ENCODE peak calls at places on chromosomes 2 and 18, in nine cellular contexts. Z, R, A, D, J, C, I, E and H are unnamed samples.
A peak's percentile ranks its signal among the peaks of the same experiment; 100 is the strongest.

GRCh38 chr18:39162013-39162412 is 1596.4 kb upstream of the CELF4 start:
- DNase-seq in Z (no peak), R (no peak), A (no peak), D (no peak), J (no peak), C (no peak), I (no peak), E (no peak), H (no peak)

GRCh38 chr2:165435611-165436010 is 33.9 kb upstream of the CSRNP3 start:
- DNase-seq in Z (no peak), R (no peak), A (no peak), D (no peak), J (no peak), C (no peak), I (no peak), E (no peak), H (no peak)

GRCh38 chr18:32920796-32921787 is 148.3 kb upstream of the KLHL14 start:
- DNase-seq in Z (no peak), R (peak; percentile 92), A (no peak), D (no peak), J (no peak), C (no peak), I (no peak), E (no peak), H (no peak)

GRCh38 chr18:79963658-79964329 is 649 bp upstream of the HSBP1L1 start:
- DNase-seq in Z (no peak), R (no peak), A (no peak), D (no peak), J (no peak), C (peak; percentile 68), I (no peak), E (no peak), H (no peak)

GRCh38 chr2:232577841-232578240 is 27.4 kb downstream of the EIF4E2 start:
- DNase-seq in Z (no peak), R (no peak), A (no peak), D (no peak), J (no peak), C (no peak), I (no peak), E (no peak), H (no peak)

GRCh38 chr2:190835303-190835930 is 45.2 kb upstream of the GLS start:
- DNase-seq in Z (peak; percentile 55), R (no peak), A (peak; percentile 12), D (no peak), J (no peak), C (no peak), I (peak; percentile 36), E (no peak), H (no peak)

GRCh38 chr2:236054661-236055060 is 113.5 kb downstream of the GBX2 start:
- DNase-seq in Z (no peak), R (no peak), A (peak; percentile 78), D (no peak), J (no peak), C (no peak), I (no peak), E (no peak), H (no peak)

GRCh38 chr2:199459286-199460100 is 1.8 kb upstream of the SATB2 start:
- DNase-seq in Z (peak; percentile 95), R (peak; percentile 86), A (peak; percentile 83), D (peak; percentile 95), J (peak; percentile 58), C (peak; percentile 96), I (peak; percentile 86), E (peak; percentile 90), H (peak; percentile 73)

GRCh38 chr2:138087761-138088602 is 123.7 kb downstream of the HNMT start:
- DNase-seq in Z (no peak), R (no peak), A (no peak), D (no peak), J (no peak), C (no peak), I (no peak), E (no peak), H (no peak)

GRCh38 chr18:34600118-34600517 is 110.0 kb upstream of the DTNA start:
- DNase-seq in Z (no peak), R (no peak), A (no peak), D (no peak), J (no peak), C (no peak), I (no peak), E (no peak), H (no peak)

GRCh38 chr18:31217038-31217437 is 54.4 kb upstream of the DSC1 start:
- DNase-seq in Z (no peak), R (no peak), A (no peak), D (no peak), J (no peak), C (no peak), I (no peak), E (no peak), H (no peak)

GRCh38 chr18:24023185-24023814 is 8.7 kb downstream of the TTC39C start:
- DNase-seq in Z (no peak), R (no peak), A (peak; percentile 68), D (no peak), J (no peak), C (no peak), I (no peak), E (no peak), H (no peak)
- TF ChIP-seq CTCF in Z (no peak), R (peak; percentile 24), A (peak; percentile 17), D (peak; percentile 35), J (no peak), C (no peak), I (no peak), E (peak; percentile 46), H (no peak)

GRCh38 chr2:136796339-136796738 is 31.0 kb downstream of the THSD7B start:
- DNase-seq in Z (no peak), R (no peak), A (no peak), D (no peak), J (no peak), C (no peak), I (no peak), E (no peak), H (no peak)
- TF ChIP-seq CTCF in Z (no peak), R (peak; percentile 36), A (no peak), D (peak; percentile 30), J (no peak), C (no peak), I (no peak), E (peak; percentile 24), H (no peak)

GRCh38 chr2:64688909-64689308 is 35.2 kb upstream of the SERTAD2 start:
- DNase-seq in Z (no peak), R (no peak), A (no peak), D (no peak), J (no peak), C (no peak), I (no peak), E (no peak), H (no peak)
- TF ChIP-seq CTCF in Z (no peak), R (no peak), A (no peak), D (no peak), J (no peak), C (no peak), I (no peak), E (no peak), H (no peak)

DNA sequence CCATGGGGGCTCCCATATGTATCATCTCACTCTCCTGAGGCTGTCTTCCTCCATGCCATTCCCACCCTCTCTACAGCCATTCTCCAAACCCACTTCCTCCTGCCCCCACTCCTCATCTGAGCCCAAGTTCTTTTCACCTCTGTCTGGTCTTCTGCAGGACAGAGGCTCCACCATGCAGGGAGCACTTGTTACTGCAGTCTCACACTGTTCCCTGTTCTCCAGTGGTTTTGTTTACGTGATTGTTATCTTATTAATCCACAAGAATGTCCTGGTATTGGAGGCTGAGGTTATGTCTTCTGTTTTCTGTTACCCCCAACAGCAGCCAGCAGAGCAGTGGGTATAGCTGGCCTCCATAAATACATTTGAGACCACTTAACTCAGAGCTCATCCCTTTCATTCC is 51.4 kb downstream of the PAX8 start:
- DNase-seq in Z (no peak), R (no peak), A (no peak), D (no peak), J (no peak), C (no peak), I (no peak), E (no peak), H (no peak)
- TF ChIP-seq CTCF in Z (no peak), R (peak; percentile 28), A (no peak), D (no peak), J (no peak), C (no peak), I (no peak), E (no peak), H (no peak)

GRCh38 chr2:85327757-85328617 is at the start of gene TGOLN2:
- DNase-seq in Z (peak; percentile 94), R (no peak), A (peak; percentile 98), D (peak; percentile 93), J (peak; percentile 97), C (no peak), I (peak; percentile 91), E (peak; percentile 85), H (peak; percentile 94)
- TF ChIP-seq CTCF in Z (peak; percentile 12), R (peak; percentile 10), A (no peak), D (no peak), J (no peak), C (peak; percentile 30), I (peak; percentile 22), E (no peak), H (no peak)

DNA sequence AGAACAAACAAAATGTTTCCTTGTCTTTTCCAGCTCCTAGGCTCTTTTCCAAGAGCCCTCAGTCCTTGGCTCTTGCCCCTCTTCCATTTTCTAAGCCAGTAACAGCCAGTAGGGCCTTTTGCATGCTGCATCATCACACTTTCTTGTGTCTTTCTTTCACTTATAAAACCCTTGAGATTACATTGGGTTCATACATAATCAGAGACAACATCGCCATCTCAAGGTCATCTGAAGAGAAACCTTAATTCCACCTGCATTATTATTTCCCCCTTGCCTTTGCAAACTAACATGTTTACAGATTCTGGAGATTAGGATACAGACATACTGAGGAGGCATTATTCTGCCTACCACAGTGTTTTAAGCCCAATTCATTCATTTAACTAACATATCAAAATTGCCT is 697.3 kb downstream of the TRIB2 start:
- DNase-seq in Z (no peak), R (no peak), A (no peak), D (no peak), J (no peak), C (no peak), I (no peak), E (no peak), H (no peak)
- TF ChIP-seq CTCF in Z (no peak), R (no peak), A (no peak), D (no peak), J (no peak), C (no peak), I (no peak), E (no peak), H (no peak)

GRCh38 chr18:65968605-65969004 is 217.8 kb downstream of the CDH7 start:
- DNase-seq in Z (no peak), R (no peak), A (no peak), D (no peak), J (no peak), C (no peak), I (no peak), E (no peak), H (no peak)
- TF ChIP-seq CTCF in Z (no peak), R (peak; percentile 43), A (peak; percentile 52), D (peak; percentile 79), J (no peak), C (peak; percentile 71), I (no peak), E (peak; percentile 67), H (no peak)

GRCh38 chr2:174522553-174522952 is 35.7 kb upstream of the GPR155 start:
- DNase-seq in Z (no peak), R (no peak), A (peak; percentile 34), D (no peak), J (peak; percentile 18), C (no peak), I (no peak), E (no peak), H (no peak)
- TF ChIP-seq CTCF in Z (peak; percentile 20), R (peak; percentile 56), A (peak; percentile 53), D (peak; percentile 31), J (no peak), C (peak; percentile 74), I (peak; percentile 24), E (peak; percentile 47), H (no peak)